ENCODE peak calls at places on chromosomes 16 and 17, in eight cellular contexts. N is iPS DF 6.9; S is mesenchymal stem cell; A is HCT116; H is CD8-positive, alpha-beta T cell; J is right cardiac atrium; V is kidney; X is RWPE2. Z is an unnamed sample.

GRCh38 chr16:9364721-9365693 is 273.6 kb downstream of the HAPSTR1 start:
- DNase-seq in S (no peak), H (no peak), A (no peak), N (no peak), V (peak; percentile 84), X (no peak), J (peak; percentile 82), Z (no peak)

GRCh38 chr16:50745940-50746339 is 4.1 kb downstream of the CYLD start:
- DNase-seq in H (no peak), N (no peak), X (no peak), J (no peak), V (no peak), A (no peak), S (no peak), Z (no peak)

GRCh38 chr17:65356524-65356923 is 204.9 kb downstream of the AXIN2 start:
- DNase-seq in N (no peak), A (no peak), H (no peak), V (no peak), X (no peak), J (no peak), S (no peak), Z (no peak)

GRCh38 chr17:82449883-82450356 is 632 bp downstream of the CYBC1 start:
- DNase-seq in H (peak; percentile 40), S (no peak), X (no peak), A (no peak), J (peak; percentile 23), V (no peak), N (no peak), Z (no peak)

GRCh38 chr17:45854209-45854608 is 9.5 kb downstream of the SPPL2C start:
- DNase-seq in A (no peak), S (no peak), H (no peak), V (no peak), N (no peak), J (no peak), X (no peak), Z (no peak)

GRCh38 chr16:70746040-70746707 is 54.8 kb downstream of the VAC14 start:
- DNase-seq in X (no peak), N (no peak), J (peak; percentile 81), S (peak; percentile 63), H (no peak), A (peak; percentile 51), V (peak; percentile 89), Z (no peak)

GRCh38 chr17:21814776-21815175 is 122.5 kb downstream of the KCNJ18 start:
- DNase-seq in A (no peak), S (no peak), X (no peak), N (no peak), V (peak; percentile 30), J (no peak), H (no peak), Z (no peak)

GRCh38 chr17:31008374-31009035 is 37.7 kb downstream of the RNF135 start:
- DNase-seq in S (peak; percentile 75), J (peak; percentile 65), A (no peak), H (peak; percentile 47), V (peak; percentile 89), N (no peak), X (peak; percentile 62), Z (peak; percentile 52)

GRCh38 chr17:4881761-4882555 is 17.4 kb upstream of the C17orf107 start:
- DNase-seq in S (peak; percentile 43), V (no peak), A (no peak), H (peak; percentile 70), X (peak; percentile 65), J (peak; percentile 65), N (no peak), Z (peak; percentile 25)

GRCh38 chr17:79707931-79708891 is 22.5 kb upstream of the ENPP7 start:
- DNase-seq in A (peak; percentile 34), H (peak; percentile 56), J (no peak), N (no peak), S (peak; percentile 44), X (no peak), V (no peak), Z (no peak)

GRCh38 chr17:56781944-56782737 is 51.6 kb downstream of the C17orf67 start:
- DNase-seq in X (no peak), H (no peak), A (no peak), J (no peak), S (no peak), N (no peak), V (no peak), Z (no peak)

GRCh38 chr17:72931163-72931562 is 161.3 kb downstream of the SLC39A11 start:
- DNase-seq in X (no peak), H (no peak), V (no peak), N (no peak), S (no peak), A (no peak), J (no peak), Z (no peak)

DNA sequence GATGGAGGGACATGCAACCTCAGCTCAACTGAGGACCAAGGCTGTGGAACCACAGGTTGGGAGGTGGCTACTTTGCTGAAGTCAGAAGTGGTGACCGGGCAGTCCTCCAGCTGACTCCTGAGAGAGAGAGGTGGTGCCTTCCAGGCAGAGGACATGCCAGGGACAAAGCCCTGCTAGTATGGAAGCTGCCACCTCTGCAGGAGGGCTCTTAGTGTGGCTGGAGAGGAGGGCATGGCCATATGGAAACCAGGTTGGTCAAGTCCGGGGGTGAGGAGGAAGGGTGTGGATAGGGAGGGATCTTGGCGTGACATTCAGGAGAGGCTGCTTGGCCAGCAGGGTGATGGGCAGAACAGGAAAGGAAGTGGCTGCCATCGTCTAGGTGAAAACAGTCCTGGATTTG is 5.7 kb downstream of the C16orf86 start:
- DNase-seq in X (no peak), S (no peak), V (no peak), J (no peak), N (no peak), H (no peak), A (no peak), Z (no peak)
- H3K4me1 ChIP-seq in X (peaks cover 8% of the 10 kb centered on the region), S (peaks cover 31% of the 10 kb centered on the region), V (peaks cover 25% of the 10 kb centered on the region), J (peaks cover 8% of the 10 kb centered on the region), N (no peaks in the 10 kb centered on the region), H (peaks cover 11% of the 10 kb centered on the region), A (peaks cover 4% of the 10 kb centered on the region), Z (peaks cover 8% of the 10 kb centered on the region)

DNA sequence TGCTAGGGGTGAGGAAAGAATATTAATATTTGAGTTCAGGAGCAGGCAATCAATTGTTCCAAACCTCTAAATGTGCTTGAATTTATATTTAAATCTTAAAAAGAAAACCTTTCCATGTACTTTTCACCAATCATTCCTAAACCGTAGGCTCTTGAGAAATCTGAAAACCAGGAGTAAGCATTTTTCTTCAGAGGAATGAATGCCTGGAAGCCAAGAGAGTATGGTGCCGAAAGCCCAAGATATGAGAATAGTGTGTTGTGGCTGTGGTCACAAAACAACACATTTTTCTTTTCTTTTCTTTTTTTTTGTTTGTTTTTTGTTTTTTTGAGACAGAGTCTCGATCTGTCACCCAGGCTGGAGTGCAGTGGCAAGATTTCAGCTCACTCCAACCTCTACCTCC is 37.6 kb downstream of the TEX2 start:
- DNase-seq in N (no peak), V (no peak), A (no peak), X (no peak), J (no peak), H (no peak), S (no peak), Z (no peak)
- H3K4me1 ChIP-seq in N (no peaks in the 10 kb centered on the region), V (no peaks in the 10 kb centered on the region), A (no peaks in the 10 kb centered on the region), X (peaks cover 11% of the 10 kb centered on the region), J (peaks cover 2% of the 10 kb centered on the region), H (no peaks in the 10 kb centered on the region), S (peaks cover 8% of the 10 kb centered on the region), Z (peaks cover 2% of the 10 kb centered on the region)

GRCh38 chr16:56933828-56934598 is 2.1 kb downstream of the HERPUD1 start:
- DNase-seq in J (no peak), A (no peak), H (no peak), X (no peak), S (no peak), V (no peak), N (no peak), Z (no peak)

GRCh38 chr16:56931769-56932587 is at the start of gene HERPUD1:
- DNase-seq in N (peak; percentile 92), J (peak; percentile 99), S (peak; percentile 98), V (peak; percentile 100), X (peak; percentile 98), A (peak; percentile 92), H (peak; percentile 99), Z (peak; percentile 92)

GRCh38 chr16:56931253-56931768 is 631 bp upstream of the HERPUD1 start:
- DNase-seq in J (peak; percentile 33), N (no peak), S (no peak), V (no peak), H (no peak), X (no peak), A (no peak), Z (no peak)

GRCh38 chr16:56933266-56933619 is 1.3 kb downstream of the HERPUD1 start:
- DNase-seq in N (no peak), X (no peak), H (no peak), J (no peak), V (no peak), A (no peak), S (no peak), Z (no peak)

GRCh38 chr16:56932588-56933265 is 785 bp downstream of the HERPUD1 start:
- DNase-seq in A (peak; percentile 38), V (peak; percentile 93), H (peak; percentile 30), J (peak; percentile 81), S (peak; percentile 83), N (no peak), X (no peak), Z (no peak)
- H3K4me1 ChIP-seq in A (peaks cover 7% of the 10 kb centered on the region), V (peaks cover 18% of the 10 kb centered on the region), H (peaks cover 22% of the 10 kb centered on the region), J (no peaks in the 10 kb centered on the region), S (peaks cover 11% of the 10 kb centered on the region), N (peaks cover 3% of the 10 kb centered on the region), X (peaks cover 27% of the 10 kb centered on the region), Z (peaks cover 4% of the 10 kb centered on the region)

GRCh38 chr16:23148513-23149266 is 562 bp downstream of the USP31 start:
- DNase-seq in N (no peak), J (peak; percentile 80), A (no peak), X (peak; percentile 62), V (peak; percentile 93), H (peak; percentile 48), S (peak; percentile 57), Z (no peak)

GRCh38 chr16:23147666-23148065 is 1.6 kb downstream of the USP31 start:
- DNase-seq in V (no peak), J (no peak), S (no peak), N (no peak), H (no peak), A (no peak), X (no peak), Z (no peak)

GRCh38 chr16:23149267-23149992 is at the start of gene USP31:
- DNase-seq in A (peak; percentile 86), N (peak; percentile 84), H (peak; percentile 87), X (peak; percentile 96), J (peak; percentile 97), V (peak; percentile 98), S (peak; percentile 96), Z (peak; percentile 95)

GRCh38 chr16:23146877-23147601 is 2.2 kb downstream of the USP31 start:
- DNase-seq in H (no peak), X (no peak), S (no peak), N (no peak), J (no peak), V (no peak), A (no peak), Z (no peak)

GRCh38 chr16:23148166-23148512 is 1.1 kb downstream of the USP31 start:
- DNase-seq in V (no peak), S (no peak), X (no peak), H (no peak), J (no peak), A (no peak), N (no peak), Z (no peak)
- H3K4me1 ChIP-seq in V (peaks cover 11% of the 10 kb centered on the region), S (peaks cover 20% of the 10 kb centered on the region), X (peaks cover 42% of the 10 kb centered on the region), H (peaks cover 10% of the 10 kb centered on the region), J (peaks cover 7% of the 10 kb centered on the region), A (peaks cover 17% of the 10 kb centered on the region), N (peaks cover 7% of the 10 kb centered on the region), Z (peaks cover 6% of the 10 kb centered on the region)